ENCODE peak calls at places on chromosomes 13 and 19, in ten cellular contexts. One of them, this sample, is unnamed.

GRCh38 chr19:10554760-10555612 is 10.8 kb downstream of the KRI1 start:
- DNase-seq in endothelial cell: no peak
- DNase-seq in fibroblast of villous mesenchyme: no peak
- DNase-seq in memory B cell: no peak
- DNase-seq in H54: no peak
- DNase-seq in heart left ventricle: no peak
- DNase-seq in bronchial epithelial cell: peak
- DNase-seq in MM.1S: no peak
- DNase-seq in CD4-positive, alpha-beta T cell: no peak
- DNase-seq in ovary: no peak
- DNase-seq in this sample: no peak

GRCh38 chr13:49262634-49263033 is 14.9 kb downstream of the CDADC1 start:
- DNase-seq in bronchial epithelial cell: no peak
- DNase-seq in H54: no peak
- DNase-seq in memory B cell: no peak
- DNase-seq in CD4-positive, alpha-beta T cell: no peak
- DNase-seq in fibroblast of villous mesenchyme: no peak
- DNase-seq in MM.1S: no peak
- DNase-seq in endothelial cell: no peak
- DNase-seq in ovary: no peak
- DNase-seq in heart left ventricle: no peak
- DNase-seq in this sample: no peak

GRCh38 chr19:42697884-42698283 is 42.4 kb downstream of the PSG3 start:
- DNase-seq in fibroblast of villous mesenchyme: no peak
- DNase-seq in ovary: no peak
- DNase-seq in H54: no peak
- DNase-seq in endothelial cell: no peak
- DNase-seq in bronchial epithelial cell: no peak
- DNase-seq in MM.1S: no peak
- DNase-seq in CD4-positive, alpha-beta T cell: no peak
- DNase-seq in heart left ventricle: no peak
- DNase-seq in memory B cell: no peak
- DNase-seq in this sample: no peak

GRCh38 chr19:6731822-6732221 is 5.6 kb downstream of the GPR108 start:
- DNase-seq in endothelial cell: no peak
- DNase-seq in MM.1S: no peak
- DNase-seq in bronchial epithelial cell: no peak
- DNase-seq in memory B cell: no peak
- DNase-seq in fibroblast of villous mesenchyme: no peak
- DNase-seq in heart left ventricle: no peak
- DNase-seq in ovary: no peak
- DNase-seq in CD4-positive, alpha-beta T cell: no peak
- DNase-seq in H54: no peak
- DNase-seq in this sample: no peak

GRCh38 chr13:65336106-65336603 is 1894.0 kb downstream of the PCDH9 start:
- DNase-seq in MM.1S: no peak
- DNase-seq in ovary: no peak
- DNase-seq in memory B cell: no peak
- DNase-seq in heart left ventricle: no peak
- DNase-seq in H54: no peak
- DNase-seq in CD4-positive, alpha-beta T cell: no peak
- DNase-seq in fibroblast of villous mesenchyme: no peak
- DNase-seq in bronchial epithelial cell: no peak
- DNase-seq in endothelial cell: no peak
- DNase-seq in this sample: no peak

GRCh38 chr19:40974633-40975037 is 16.4 kb upstream of the CYP2B6 start:
- DNase-seq in endothelial cell: peak
- DNase-seq in ovary: peak
- DNase-seq in CD4-positive, alpha-beta T cell: peak
- DNase-seq in MM.1S: peak
- DNase-seq in heart left ventricle: peak
- DNase-seq in memory B cell: peak
- DNase-seq in H54: peak
- DNase-seq in bronchial epithelial cell: peak
- DNase-seq in fibroblast of villous mesenchyme: peak
- DNase-seq in this sample: peak

GRCh38 chr19:55174425-55175116 is 5.5 kb downstream of the SYT5 start:
- DNase-seq in memory B cell: no peak
- DNase-seq in fibroblast of villous mesenchyme: no peak
- DNase-seq in H54: no peak
- DNase-seq in bronchial epithelial cell: no peak
- DNase-seq in endothelial cell: no peak
- DNase-seq in CD4-positive, alpha-beta T cell: no peak
- DNase-seq in heart left ventricle: no peak
- DNase-seq in ovary: no peak
- DNase-seq in MM.1S: no peak
- DNase-seq in this sample: no peak

GRCh38 chr19:15479391-15480345 is at the start of gene PGLYRP2:
- DNase-seq in bronchial epithelial cell: peak
- DNase-seq in fibroblast of villous mesenchyme: no peak
- DNase-seq in MM.1S: no peak
- DNase-seq in endothelial cell: no peak
- DNase-seq in ovary: no peak
- DNase-seq in memory B cell: no peak
- DNase-seq in H54: no peak
- DNase-seq in heart left ventricle: no peak
- DNase-seq in CD4-positive, alpha-beta T cell: no peak
- DNase-seq in this sample: no peak

GRCh38 chr13:108003626-108004025 is 211.7 kb downstream of the LIG4 start:
- DNase-seq in endothelial cell: no peak
- DNase-seq in ovary: no peak
- DNase-seq in MM.1S: no peak
- DNase-seq in H54: no peak
- DNase-seq in CD4-positive, alpha-beta T cell: no peak
- DNase-seq in heart left ventricle: no peak
- DNase-seq in bronchial epithelial cell: peak
- DNase-seq in memory B cell: no peak
- DNase-seq in fibroblast of villous mesenchyme: peak
- DNase-seq in this sample: peak

GRCh38 chr19:1455336-1456120 is 5.6 kb downstream of the APC2 start:
- DNase-seq in H54: peak
- DNase-seq in endothelial cell: no peak
- DNase-seq in MM.1S: peak
- DNase-seq in memory B cell: no peak
- DNase-seq in heart left ventricle: no peak
- DNase-seq in CD4-positive, alpha-beta T cell: no peak
- DNase-seq in bronchial epithelial cell: peak
- DNase-seq in fibroblast of villous mesenchyme: peak
- DNase-seq in ovary: no peak
- DNase-seq in this sample: peak

GRCh38 chr13:112849500-112849899 is 119.5 kb upstream of the MCF2L start:
- DNase-seq in MM.1S: no peak
- DNase-seq in H54: no peak
- DNase-seq in CD4-positive, alpha-beta T cell: no peak
- DNase-seq in endothelial cell: no peak
- DNase-seq in fibroblast of villous mesenchyme: no peak
- DNase-seq in ovary: no peak
- DNase-seq in bronchial epithelial cell: peak
- DNase-seq in memory B cell: no peak
- DNase-seq in heart left ventricle: no peak
- DNase-seq in this sample: peak

GRCh38 chr13:42883771-42884170 is 102.4 kb downstream of the FAM216B start:
- DNase-seq in H54: no peak
- DNase-seq in memory B cell: no peak
- DNase-seq in ovary: no peak
- DNase-seq in fibroblast of villous mesenchyme: peak
- DNase-seq in MM.1S: no peak
- DNase-seq in endothelial cell: no peak
- DNase-seq in CD4-positive, alpha-beta T cell: no peak
- DNase-seq in heart left ventricle: no peak
- DNase-seq in bronchial epithelial cell: peak
- DNase-seq in this sample: peak

GRCh38 chr13:59750860-59751259 is 412.9 kb downstream of the DIAPH3 start:
- DNase-seq in heart left ventricle: no peak
- DNase-seq in memory B cell: no peak
- DNase-seq in bronchial epithelial cell: peak
- DNase-seq in ovary: no peak
- DNase-seq in MM.1S: no peak
- DNase-seq in CD4-positive, alpha-beta T cell: no peak
- DNase-seq in fibroblast of villous mesenchyme: peak
- DNase-seq in endothelial cell: peak
- DNase-seq in H54: no peak
- DNase-seq in this sample: peak

GRCh38 chr19:18259848-18260247 is 14.4 kb downstream of the IQCN start:
- DNase-seq in fibroblast of villous mesenchyme: no peak
- DNase-seq in memory B cell: peak
- DNase-seq in heart left ventricle: no peak
- DNase-seq in CD4-positive, alpha-beta T cell: no peak
- DNase-seq in endothelial cell: no peak
- DNase-seq in bronchial epithelial cell: no peak
- DNase-seq in ovary: no peak
- DNase-seq in H54: no peak
- DNase-seq in MM.1S: no peak
- DNase-seq in this sample: no peak

GRCh38 chr19:40576181-40576584 is 490 bp upstream of the SHKBP1 start:
- DNase-seq in MM.1S: no peak
- DNase-seq in heart left ventricle: no peak
- DNase-seq in ovary: no peak
- DNase-seq in fibroblast of villous mesenchyme: no peak
- DNase-seq in bronchial epithelial cell: no peak
- DNase-seq in CD4-positive, alpha-beta T cell: no peak
- DNase-seq in H54: no peak
- DNase-seq in endothelial cell: no peak
- DNase-seq in memory B cell: no peak
- DNase-seq in this sample: no peak

GRCh38 chr19:28508666-28509065 is 704.3 kb downstream of the UQCRFS1 start:
- DNase-seq in endothelial cell: no peak
- DNase-seq in memory B cell: no peak
- DNase-seq in ovary: no peak
- DNase-seq in CD4-positive, alpha-beta T cell: no peak
- DNase-seq in heart left ventricle: no peak
- DNase-seq in MM.1S: no peak
- DNase-seq in bronchial epithelial cell: no peak
- DNase-seq in H54: no peak
- DNase-seq in fibroblast of villous mesenchyme: no peak
- DNase-seq in this sample: no peak

GRCh38 chr19:1082165-1082927 is 12.8 kb downstream of the POLR2E start:
- DNase-seq in H54: no peak
- DNase-seq in heart left ventricle: no peak
- DNase-seq in bronchial epithelial cell: peak
- DNase-seq in ovary: peak
- DNase-seq in endothelial cell: peak
- DNase-seq in fibroblast of villous mesenchyme: peak
- DNase-seq in memory B cell: peak
- DNase-seq in CD4-positive, alpha-beta T cell: peak
- DNase-seq in MM.1S: no peak
- DNase-seq in this sample: peak

GRCh38 chr19:20558571-20558970 is 7.0 kb downstream of the ZNF737 start:
- DNase-seq in fibroblast of villous mesenchyme: no peak
- DNase-seq in memory B cell: no peak
- DNase-seq in H54: no peak
- DNase-seq in MM.1S: no peak
- DNase-seq in bronchial epithelial cell: no peak
- DNase-seq in endothelial cell: no peak
- DNase-seq in CD4-positive, alpha-beta T cell: no peak
- DNase-seq in heart left ventricle: no peak
- DNase-seq in ovary: no peak
- DNase-seq in this sample: no peak

GRCh38 chr13:106143392-106143791 is 392.1 kb downstream of the EFNB2 start:
- DNase-seq in CD4-positive, alpha-beta T cell: no peak
- DNase-seq in MM.1S: no peak
- DNase-seq in heart left ventricle: no peak
- DNase-seq in memory B cell: no peak
- DNase-seq in ovary: no peak
- DNase-seq in endothelial cell: no peak
- DNase-seq in bronchial epithelial cell: peak
- DNase-seq in fibroblast of villous mesenchyme: peak
- DNase-seq in H54: no peak
- DNase-seq in this sample: no peak

GRCh38 chr13:20191902-20192469 is 752 bp downstream of the GJB2 start:
- DNase-seq in MM.1S: peak
- DNase-seq in endothelial cell: no peak
- DNase-seq in H54: no peak
- DNase-seq in memory B cell: no peak
- DNase-seq in bronchial epithelial cell: no peak
- DNase-seq in CD4-positive, alpha-beta T cell: no peak
- DNase-seq in ovary: no peak
- DNase-seq in heart left ventricle: no peak
- DNase-seq in fibroblast of villous mesenchyme: peak
- DNase-seq in this sample: peak

GRCh38 chr19:5690955-5691204 is 785 bp downstream of the RPL36 start:
- DNase-seq in H54: no peak
- DNase-seq in MM.1S: peak
- DNase-seq in CD4-positive, alpha-beta T cell: no peak
- DNase-seq in heart left ventricle: no peak
- DNase-seq in ovary: no peak
- DNase-seq in fibroblast of villous mesenchyme: peak
- DNase-seq in memory B cell: no peak
- DNase-seq in endothelial cell: no peak
- DNase-seq in bronchial epithelial cell: peak
- DNase-seq in this sample: no peak

GRCh38 chr13:24500977-24501376 is 11.6 kb downstream of the PARP4 start:
- DNase-seq in memory B cell: no peak
- DNase-seq in H54: no peak
- DNase-seq in CD4-positive, alpha-beta T cell: no peak
- DNase-seq in ovary: no peak
- DNase-seq in MM.1S: no peak
- DNase-seq in fibroblast of villous mesenchyme: peak
- DNase-seq in endothelial cell: no peak
- DNase-seq in heart left ventricle: no peak
- DNase-seq in bronchial epithelial cell: peak
- DNase-seq in this sample: peak

GRCh38 chr19:48654299-48655059 is 8.5 kb upstream of the CA11 start:
- DNase-seq in memory B cell: no peak
- DNase-seq in CD4-positive, alpha-beta T cell: no peak
- DNase-seq in endothelial cell: no peak
- DNase-seq in ovary: no peak
- DNase-seq in H54: no peak
- DNase-seq in heart left ventricle: no peak
- DNase-seq in bronchial epithelial cell: no peak
- DNase-seq in MM.1S: no peak
- DNase-seq in fibroblast of villous mesenchyme: peak
- DNase-seq in this sample: no peak

GRCh38 chr13:86976521-86977324 is 694.4 kb upstream of the SLITRK5 start:
- DNase-seq in fibroblast of villous mesenchyme: no peak
- DNase-seq in heart left ventricle: no peak
- DNase-seq in memory B cell: no peak
- DNase-seq in ovary: no peak
- DNase-seq in bronchial epithelial cell: peak
- DNase-seq in endothelial cell: no peak
- DNase-seq in MM.1S: no peak
- DNase-seq in H54: no peak
- DNase-seq in CD4-positive, alpha-beta T cell: no peak
- DNase-seq in this sample: no peak

GRCh38 chr13:106373304-106373988 is 162.0 kb downstream of the EFNB2 start:
- DNase-seq in bronchial epithelial cell: no peak
- DNase-seq in endothelial cell: no peak
- DNase-seq in MM.1S: no peak
- DNase-seq in memory B cell: peak
- DNase-seq in fibroblast of villous mesenchyme: peak
- DNase-seq in H54: no peak
- DNase-seq in CD4-positive, alpha-beta T cell: no peak
- DNase-seq in heart left ventricle: no peak
- DNase-seq in ovary: no peak
- DNase-seq in this sample: no peak